ENCODE peak calls at places on chromosomes 3 and 15, in seven cellular contexts. One of them, this sample, is unnamed.

GRCh38 chr15:82585072-82585471 is 44.8 kb upstream of the RPS17 start:
- DNase-seq in ascending aorta: no peak
- DNase-seq in breast epithelium: no peak
- DNase-seq in fibroblast of lung: peak; percentile 54
- DNase-seq in right cardiac atrium: no peak
- DNase-seq in GM12878: no peak
- DNase-seq in IMR-90: peak; percentile 45
- DNase-seq in this sample: no peak

GRCh38 chr3:181868576-181868975 is 156.9 kb downstream of the SOX2 start:
- DNase-seq in ascending aorta: no peak
- DNase-seq in breast epithelium: no peak
- DNase-seq in fibroblast of lung: no peak
- DNase-seq in right cardiac atrium: no peak
- DNase-seq in GM12878: no peak
- DNase-seq in IMR-90: no peak
- DNase-seq in this sample: no peak

GRCh38 chr15:73298522-73298921 is 70.2 kb downstream of the HCN4 start:
- DNase-seq in ascending aorta: no peak
- DNase-seq in breast epithelium: no peak
- DNase-seq in fibroblast of lung: no peak
- DNase-seq in right cardiac atrium: no peak
- DNase-seq in GM12878: no peak
- DNase-seq in IMR-90: no peak
- DNase-seq in this sample: no peak

GRCh38 chr3:42830437-42831320 is 21.4 kb downstream of the ACKR2 start:
- DNase-seq in ascending aorta: no peak
- DNase-seq in breast epithelium: no peak
- DNase-seq in fibroblast of lung: peak; percentile 66
- DNase-seq in right cardiac atrium: no peak
- DNase-seq in GM12878: no peak
- DNase-seq in IMR-90: peak; percentile 21
- DNase-seq in this sample: no peak

GRCh38 chr3:3800685-3801509 is 1.7 kb downstream of the LRRN1 start:
- DNase-seq in ascending aorta: no peak
- DNase-seq in breast epithelium: peak; percentile 42
- DNase-seq in fibroblast of lung: no peak
- DNase-seq in right cardiac atrium: peak; percentile 68
- DNase-seq in GM12878: no peak
- DNase-seq in IMR-90: no peak
- DNase-seq in this sample: no peak

GRCh38 chr3:136437006-136437405 is 186.9 kb downstream of the PCCB start:
- DNase-seq in ascending aorta: no peak
- DNase-seq in breast epithelium: no peak
- DNase-seq in fibroblast of lung: no peak
- DNase-seq in right cardiac atrium: no peak
- DNase-seq in GM12878: no peak
- DNase-seq in IMR-90: no peak
- DNase-seq in this sample: no peak

GRCh38 chr3:50246517-50246954 is 10.5 kb downstream of the GNAI2 start:
- DNase-seq in ascending aorta: peak; percentile 83
- DNase-seq in breast epithelium: no peak
- DNase-seq in fibroblast of lung: peak; percentile 76
- DNase-seq in right cardiac atrium: peak; percentile 68
- DNase-seq in GM12878: no peak
- DNase-seq in IMR-90: peak; percentile 92
- DNase-seq in this sample: no peak

GRCh38 chr3:60199306-60199705 is 1051.9 kb downstream of the FHIT start:
- DNase-seq in ascending aorta: no peak
- DNase-seq in breast epithelium: no peak
- DNase-seq in fibroblast of lung: no peak
- DNase-seq in right cardiac atrium: no peak
- DNase-seq in GM12878: no peak
- DNase-seq in IMR-90: no peak
- DNase-seq in this sample: no peak

GRCh38 chr3:129560931-129561594 is 18.1 kb downstream of the H1-8 start:
- DNase-seq in ascending aorta: peak; percentile 93
- DNase-seq in breast epithelium: peak; percentile 30
- DNase-seq in fibroblast of lung: peak; percentile 93
- DNase-seq in right cardiac atrium: peak; percentile 97
- DNase-seq in GM12878: no peak
- DNase-seq in IMR-90: peak; percentile 76
- DNase-seq in this sample: peak; percentile 18

GRCh38 chr15:76566276-76566675 is 229.7 kb downstream of the ISL2 start:
- DNase-seq in ascending aorta: no peak
- DNase-seq in breast epithelium: no peak
- DNase-seq in fibroblast of lung: peak; percentile 79
- DNase-seq in right cardiac atrium: no peak
- DNase-seq in GM12878: no peak
- DNase-seq in IMR-90: peak; percentile 82
- DNase-seq in this sample: no peak

GRCh38 chr3:139288266-139288821 is 55.5 kb upstream of the MRPS22 start:
- DNase-seq in ascending aorta: no peak
- DNase-seq in breast epithelium: no peak
- DNase-seq in fibroblast of lung: no peak
- DNase-seq in right cardiac atrium: peak; percentile 66
- DNase-seq in GM12878: no peak
- DNase-seq in IMR-90: no peak
- DNase-seq in this sample: no peak

GRCh38 chr3:8443829-8444791 is 57.5 kb upstream of the LMCD1 start:
- DNase-seq in ascending aorta: peak; percentile 97
- DNase-seq in breast epithelium: peak; percentile 94
- DNase-seq in fibroblast of lung: peak; percentile 97
- DNase-seq in right cardiac atrium: peak; percentile 92
- DNase-seq in GM12878: no peak
- DNase-seq in IMR-90: peak; percentile 99
- DNase-seq in this sample: peak; percentile 25

GRCh38 chr15:70046716-70047369 is 50.9 kb downstream of the TLE3 start:
- DNase-seq in ascending aorta: no peak
- DNase-seq in breast epithelium: no peak
- DNase-seq in fibroblast of lung: no peak
- DNase-seq in right cardiac atrium: peak; percentile 26
- DNase-seq in GM12878: no peak
- DNase-seq in IMR-90: no peak
- DNase-seq in this sample: no peak

DNA sequence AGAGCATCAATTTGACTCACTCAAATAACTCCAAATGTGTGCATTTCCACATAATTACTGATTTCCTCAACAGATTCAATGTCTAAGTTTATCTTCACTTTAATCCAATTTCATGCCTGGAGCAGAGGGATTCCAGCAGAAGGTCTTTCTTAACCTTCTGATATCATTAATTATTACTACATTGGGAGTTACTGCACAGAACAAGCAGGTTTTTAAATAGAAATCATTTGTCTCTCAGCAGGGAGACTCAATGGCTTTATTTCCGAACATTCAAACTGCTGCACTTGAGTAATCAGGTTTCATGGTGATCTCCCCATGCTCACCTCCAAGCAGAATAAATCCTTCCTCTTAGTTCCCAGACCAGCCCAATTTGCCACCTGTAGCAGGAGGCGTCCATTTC is 264.8 kb upstream of the IGF1R start:
- DNase-seq in ascending aorta: no peak
- DNase-seq in breast epithelium: no peak
- DNase-seq in fibroblast of lung: no peak
- DNase-seq in right cardiac atrium: no peak
- DNase-seq in GM12878: no peak
- DNase-seq in IMR-90: no peak
- DNase-seq in this sample: no peak
- H3K27me3 ChIP-seq in ascending aorta: peaks cover 4% of the 10 kb centered on the region
- H3K27me3 ChIP-seq in breast epithelium: no peaks in the 10 kb centered on the region
- H3K27me3 ChIP-seq in fibroblast of lung: no peaks in the 10 kb centered on the region
- H3K27me3 ChIP-seq in right cardiac atrium: no peaks in the 10 kb centered on the region
- H3K27me3 ChIP-seq in GM12878: no peaks in the 10 kb centered on the region
- H3K27me3 ChIP-seq in IMR-90: no peaks in the 10 kb centered on the region
- H3K27me3 ChIP-seq in this sample: no peaks in the 10 kb centered on the region

GRCh38 chr3:183664913-183665381 is 29.5 kb downstream of the KLHL24 start:
- DNase-seq in ascending aorta: no peak
- DNase-seq in breast epithelium: no peak
- DNase-seq in fibroblast of lung: peak; percentile 97
- DNase-seq in right cardiac atrium: no peak
- DNase-seq in GM12878: no peak
- DNase-seq in IMR-90: peak; percentile 96
- DNase-seq in this sample: no peak
- H3K27ac ChIP-seq in ascending aorta: no peak overlapping the region
- H3K27ac ChIP-seq in breast epithelium: peak overlapping the region; percentile 48
- H3K27ac ChIP-seq in fibroblast of lung: no peak overlapping the region
- H3K27ac ChIP-seq in right cardiac atrium: no peak overlapping the region
- H3K27ac ChIP-seq in GM12878: no peak overlapping the region
- H3K27ac ChIP-seq in IMR-90: no peak overlapping the region
- H3K27ac ChIP-seq in this sample: peak overlapping the region; percentile 59

GRCh38 chr3:45026957-45027356 is 854 bp downstream of the CLEC3B start:
- DNase-seq in ascending aorta: peak; percentile 90
- DNase-seq in breast epithelium: no peak
- DNase-seq in fibroblast of lung: peak; percentile 49
- DNase-seq in right cardiac atrium: peak; percentile 96
- DNase-seq in GM12878: no peak
- DNase-seq in IMR-90: peak; percentile 34
- DNase-seq in this sample: no peak
- H3K4me3 ChIP-seq in ascending aorta: peak overlapping the region; percentile 51
- H3K4me3 ChIP-seq in breast epithelium: peak overlapping the region; percentile 15
- H3K4me3 ChIP-seq in fibroblast of lung: peak overlapping the region; percentile 47
- H3K4me3 ChIP-seq in right cardiac atrium: peak overlapping the region; percentile 69
- H3K4me3 ChIP-seq in GM12878: no peak overlapping the region
- H3K4me3 ChIP-seq in IMR-90: no peak overlapping the region
- H3K4me3 ChIP-seq in this sample: no peak overlapping the region

DNA sequence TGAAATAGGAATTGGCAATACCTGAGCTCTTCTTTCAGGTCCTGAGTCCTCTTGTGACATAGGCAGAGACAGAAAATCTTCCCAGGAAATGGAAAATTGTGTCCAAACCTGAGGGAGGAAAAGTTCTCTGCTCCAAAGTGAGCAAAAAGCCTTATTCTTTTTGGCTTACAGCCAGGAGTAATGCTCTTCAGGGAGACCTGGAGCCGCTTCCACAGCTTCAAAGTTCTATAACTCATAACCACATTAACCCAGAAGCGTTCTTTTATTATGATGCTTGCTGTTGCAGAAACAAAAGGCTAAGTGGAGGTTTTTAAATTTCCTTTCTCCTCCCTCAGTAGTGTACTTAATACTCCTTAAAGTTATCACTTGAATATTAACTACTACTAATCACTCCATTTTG is 621 bp downstream of the IGSF10 start:
- DNase-seq in ascending aorta: no peak
- DNase-seq in breast epithelium: no peak
- DNase-seq in fibroblast of lung: peak; percentile 5
- DNase-seq in right cardiac atrium: no peak
- DNase-seq in GM12878: no peak
- DNase-seq in IMR-90: no peak
- DNase-seq in this sample: no peak
- H3K27me3 ChIP-seq in ascending aorta: no peaks in the 10 kb centered on the region
- H3K27me3 ChIP-seq in breast epithelium: no peaks in the 10 kb centered on the region
- H3K27me3 ChIP-seq in fibroblast of lung: peaks cover 2% of the 10 kb centered on the region
- H3K27me3 ChIP-seq in right cardiac atrium: no peaks in the 10 kb centered on the region
- H3K27me3 ChIP-seq in GM12878: peaks cover 3% of the 10 kb centered on the region
- H3K27me3 ChIP-seq in IMR-90: peaks cover 27% of the 10 kb centered on the region
- H3K27me3 ChIP-seq in this sample: no peaks in the 10 kb centered on the region

GRCh38 chr3:39149059-39149455 is 4.3 kb downstream of the CSRNP1 start:
- DNase-seq in ascending aorta: no peak
- DNase-seq in breast epithelium: no peak
- DNase-seq in fibroblast of lung: no peak
- DNase-seq in right cardiac atrium: no peak
- DNase-seq in GM12878: no peak
- DNase-seq in IMR-90: no peak
- DNase-seq in this sample: no peak

GRCh38 chr3:39148116-39149058 is 5.0 kb downstream of the CSRNP1 start:
- DNase-seq in ascending aorta: no peak
- DNase-seq in breast epithelium: peak; percentile 21
- DNase-seq in fibroblast of lung: peak; percentile 23
- DNase-seq in right cardiac atrium: no peak
- DNase-seq in GM12878: no peak
- DNase-seq in IMR-90: peak; percentile 75
- DNase-seq in this sample: no peak

GRCh38 chr3:39149498-39150169 is 3.8 kb downstream of the CSRNP1 start:
- DNase-seq in ascending aorta: no peak
- DNase-seq in breast epithelium: no peak
- DNase-seq in fibroblast of lung: no peak
- DNase-seq in right cardiac atrium: no peak
- DNase-seq in GM12878: no peak
- DNase-seq in IMR-90: no peak
- DNase-seq in this sample: no peak

GRCh38 chr3:39150803-39151631 is 2.4 kb downstream of the CSRNP1 start:
- DNase-seq in ascending aorta: peak; percentile 98
- DNase-seq in breast epithelium: peak; percentile 88
- DNase-seq in fibroblast of lung: peak; percentile 97
- DNase-seq in right cardiac atrium: peak; percentile 93
- DNase-seq in GM12878: no peak
- DNase-seq in IMR-90: peak; percentile 97
- DNase-seq in this sample: no peak

DNA sequence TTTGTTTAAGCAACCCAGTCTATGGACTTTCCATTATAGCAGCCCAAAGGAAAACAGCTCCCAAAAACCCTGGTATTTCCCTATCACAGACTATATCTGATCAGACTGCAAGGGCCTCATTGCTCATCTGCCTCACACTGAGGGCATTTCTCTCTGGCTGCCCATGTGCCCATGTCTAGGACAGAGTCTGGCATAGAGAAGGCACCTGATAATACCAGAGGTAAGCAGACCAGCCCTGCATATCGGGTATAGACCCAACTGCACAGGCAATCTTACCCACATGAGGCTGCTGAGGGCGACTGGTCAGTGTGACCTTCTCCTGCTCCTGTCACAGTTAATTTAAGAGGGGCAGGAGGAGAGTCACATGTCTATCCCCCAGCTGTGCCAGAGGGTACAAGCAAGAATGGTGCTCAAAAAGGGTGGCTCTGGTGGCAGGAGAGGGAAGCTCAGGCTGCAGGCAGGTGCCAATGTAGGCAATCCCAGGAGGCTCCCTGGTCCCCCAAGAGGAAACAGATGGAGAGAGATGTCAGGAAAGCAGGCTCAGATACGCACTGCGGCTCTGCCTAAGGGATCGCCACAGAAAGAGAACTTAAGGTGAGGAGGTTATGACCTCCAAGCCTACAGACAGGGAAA is 3.1 kb downstream of the CSRNP1 start:
- DNase-seq in ascending aorta: no peak
- DNase-seq in breast epithelium: peak; percentile 21
- DNase-seq in fibroblast of lung: no peak
- DNase-seq in right cardiac atrium: no peak
- DNase-seq in GM12878: no peak
- DNase-seq in IMR-90: no peak
- DNase-seq in this sample: no peak
- H3K27ac ChIP-seq in ascending aorta: peak overlapping the region; percentile 97
- H3K27ac ChIP-seq in breast epithelium: peak overlapping the region; percentile 100
- H3K27ac ChIP-seq in fibroblast of lung: peak overlapping the region; percentile 87
- H3K27ac ChIP-seq in right cardiac atrium: peak overlapping the region; percentile 85
- H3K27ac ChIP-seq in GM12878: peak overlapping the region; percentile 71
- H3K27ac ChIP-seq in IMR-90: peak overlapping the region; percentile 74
- H3K27ac ChIP-seq in this sample: peak overlapping the region; percentile 98

DNA sequence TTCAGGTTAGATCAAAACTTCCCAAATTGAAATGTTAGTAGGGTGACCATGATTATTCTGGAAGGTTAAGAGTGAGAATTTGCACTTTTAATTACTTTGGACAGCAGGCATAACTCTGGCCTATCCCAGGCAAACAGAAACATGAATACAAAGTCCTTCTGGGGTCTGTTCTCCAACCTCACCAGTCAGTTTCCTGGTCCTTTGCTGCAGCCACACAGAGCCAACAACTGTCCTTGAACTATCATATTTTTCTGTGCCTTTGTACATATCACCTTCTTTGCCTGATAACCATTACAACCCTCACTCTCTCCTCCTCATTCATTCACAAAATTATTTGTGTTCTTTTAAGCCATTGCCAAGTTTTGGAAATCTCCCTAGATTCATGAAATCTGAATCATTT is 126.0 kb upstream of the GBE1 start:
- DNase-seq in ascending aorta: no peak
- DNase-seq in breast epithelium: no peak
- DNase-seq in fibroblast of lung: no peak
- DNase-seq in right cardiac atrium: no peak
- DNase-seq in GM12878: no peak
- DNase-seq in IMR-90: no peak
- DNase-seq in this sample: no peak
- H3K4me3 ChIP-seq in ascending aorta: no peak overlapping the region
- H3K4me3 ChIP-seq in breast epithelium: no peak overlapping the region
- H3K4me3 ChIP-seq in fibroblast of lung: no peak overlapping the region
- H3K4me3 ChIP-seq in right cardiac atrium: no peak overlapping the region
- H3K4me3 ChIP-seq in GM12878: no peak overlapping the region
- H3K4me3 ChIP-seq in IMR-90: no peak overlapping the region
- H3K4me3 ChIP-seq in this sample: no peak overlapping the region

This sample was measured in dorsolateral prefrontal cortex.